ENCODE peak calls at places on chromosome 5, in seven cellular contexts. One of them, this sample, is unnamed.

GRCh38 chr5:62597314-62597713 is 18.7 kb downstream of the LRRC70 start:
- DNase-seq in GM03348: no peak
- DNase-seq in left colon: no peak
- DNase-seq in GM12891: no peak
- DNase-seq in DMS153: no peak
- DNase-seq in tibial nerve: no peak
- DNase-seq in ELF-1: no peak
- DNase-seq in this sample: no peak

GRCh38 chr5:145965804-145966203 is 29.4 kb downstream of the SH3RF2 start:
- DNase-seq in tibial nerve: no peak
- DNase-seq in GM12891: no peak
- DNase-seq in DMS153: no peak
- DNase-seq in left colon: no peak
- DNase-seq in GM03348: no peak
- DNase-seq in ELF-1: no peak
- DNase-seq in this sample: no peak

GRCh38 chr5:107223066-107223465 is 447.7 kb downstream of the EFNA5 start:
- DNase-seq in ELF-1: no peak
- DNase-seq in DMS153: no peak
- DNase-seq in left colon: no peak
- DNase-seq in GM12891: no peak
- DNase-seq in GM03348: no peak
- DNase-seq in tibial nerve: no peak
- DNase-seq in this sample: no peak

GRCh38 chr5:135835766-135836165 is 1.3 kb downstream of the SLC25A48 start:
- DNase-seq in tibial nerve: no peak
- DNase-seq in ELF-1: no peak
- DNase-seq in GM12891: no peak
- DNase-seq in GM03348: no peak
- DNase-seq in left colon: no peak
- DNase-seq in DMS153: no peak
- DNase-seq in this sample: no peak

GRCh38 chr5:38595149-38595725 is 38.8 kb upstream of the LIFR start:
- DNase-seq in left colon: no peak
- DNase-seq in GM03348: peak; percentile 46
- DNase-seq in DMS153: no peak
- DNase-seq in tibial nerve: no peak
- DNase-seq in GM12891: no peak
- DNase-seq in ELF-1: peak; percentile 75
- DNase-seq in this sample: peak; percentile 96

GRCh38 chr5:132788990-132789886 is 12.2 kb upstream of the SEPTIN8 start:
- DNase-seq in DMS153: no peak
- DNase-seq in ELF-1: no peak
- DNase-seq in tibial nerve: no peak
- DNase-seq in GM03348: no peak
- DNase-seq in left colon: no peak
- DNase-seq in GM12891: no peak
- DNase-seq in this sample: no peak

GRCh38 chr5:138985683-138986082 is 110.5 kb upstream of the LRRTM2 start:
- DNase-seq in DMS153: no peak
- DNase-seq in ELF-1: no peak
- DNase-seq in tibial nerve: no peak
- DNase-seq in GM12891: no peak
- DNase-seq in left colon: no peak
- DNase-seq in GM03348: no peak
- DNase-seq in this sample: no peak

GRCh38 chr5:142120247-142120935 is 11.8 kb downstream of the NDFIP1 start:
- DNase-seq in left colon: no peak
- DNase-seq in tibial nerve: no peak
- DNase-seq in DMS153: no peak
- DNase-seq in GM12891: no peak
- DNase-seq in GM03348: no peak
- DNase-seq in ELF-1: no peak
- DNase-seq in this sample: no peak

GRCh38 chr5:78235289-78235688 is 59.2 kb downstream of the AP3B1 start:
- DNase-seq in DMS153: no peak
- DNase-seq in GM12891: no peak
- DNase-seq in ELF-1: no peak
- DNase-seq in GM03348: peak; percentile 45
- DNase-seq in left colon: no peak
- DNase-seq in tibial nerve: no peak
- DNase-seq in this sample: no peak

GRCh38 chr5:74251106-74252032 is 389.2 kb downstream of the ENC1 start:
- DNase-seq in ELF-1: peak; percentile 75
- DNase-seq in DMS153: peak; percentile 63
- DNase-seq in GM12891: no peak
- DNase-seq in GM03348: peak; percentile 86
- DNase-seq in tibial nerve: no peak
- DNase-seq in left colon: no peak
- DNase-seq in this sample: peak; percentile 97

GRCh38 chr5:95078868-95079267 is 206.0 kb downstream of the MCTP1 start:
- DNase-seq in GM03348: no peak
- DNase-seq in tibial nerve: no peak
- DNase-seq in left colon: no peak
- DNase-seq in DMS153: no peak
- DNase-seq in ELF-1: no peak
- DNase-seq in GM12891: no peak
- DNase-seq in this sample: no peak

GRCh38 chr5:106880656-106881055 is 790.1 kb downstream of the EFNA5 start:
- DNase-seq in tibial nerve: no peak
- DNase-seq in GM12891: no peak
- DNase-seq in left colon: no peak
- DNase-seq in ELF-1: no peak
- DNase-seq in GM03348: no peak
- DNase-seq in DMS153: no peak
- DNase-seq in this sample: no peak

GRCh38 chr5:75037106-75037505 is 15.3 kb downstream of the GCNT4 start:
- DNase-seq in ELF-1: peak; percentile 56
- DNase-seq in tibial nerve: no peak
- DNase-seq in GM12891: no peak
- DNase-seq in left colon: no peak
- DNase-seq in GM03348: peak; percentile 75
- DNase-seq in DMS153: no peak
- DNase-seq in this sample: peak; percentile 83

GRCh38 chr5:31918739-31919138 is 255.4 kb downstream of the GOLPH3 start:
- DNase-seq in GM12891: no peak
- DNase-seq in DMS153: no peak
- DNase-seq in left colon: no peak
- DNase-seq in tibial nerve: no peak
- DNase-seq in GM03348: no peak
- DNase-seq in ELF-1: no peak
- DNase-seq in this sample: no peak

GRCh38 chr5:87845734-87846133 is 422.9 kb downstream of the TMEM161B start:
- DNase-seq in ELF-1: no peak
- DNase-seq in left colon: no peak
- DNase-seq in DMS153: no peak
- DNase-seq in GM03348: no peak
- DNase-seq in GM12891: no peak
- DNase-seq in tibial nerve: no peak
- DNase-seq in this sample: no peak

GRCh38 chr5:75021229-75021628 is 31.1 kb downstream of the GCNT4 start:
- DNase-seq in tibial nerve: no peak
- DNase-seq in DMS153: no peak
- DNase-seq in left colon: no peak
- DNase-seq in GM12891: no peak
- DNase-seq in ELF-1: peak; percentile 22
- DNase-seq in GM03348: no peak
- DNase-seq in this sample: no peak

GRCh38 chr5:11062379-11062778 is 301.3 kb upstream of the DAP start:
- DNase-seq in GM03348: no peak
- DNase-seq in left colon: no peak
- DNase-seq in ELF-1: no peak
- DNase-seq in tibial nerve: no peak
- DNase-seq in DMS153: no peak
- DNase-seq in GM12891: no peak
- DNase-seq in this sample: peak; percentile 5

GRCh38 chr5:154857091-154857533 is 1.3 kb upstream of the CNOT8 start:
- DNase-seq in left colon: peak; percentile 86
- DNase-seq in GM03348: peak; percentile 87
- DNase-seq in ELF-1: peak; percentile 84
- DNase-seq in DMS153: no peak
- DNase-seq in tibial nerve: peak; percentile 76
- DNase-seq in GM12891: peak; percentile 27
- DNase-seq in this sample: no peak

GRCh38 chr5:100950975-100951374 is 47.9 kb upstream of the ST8SIA4 start:
- DNase-seq in tibial nerve: no peak
- DNase-seq in GM12891: no peak
- DNase-seq in DMS153: no peak
- DNase-seq in GM03348: no peak
- DNase-seq in ELF-1: no peak
- DNase-seq in left colon: no peak
- DNase-seq in this sample: no peak

GRCh38 chr5:50325237-50325832 is 115.8 kb downstream of the EMB start:
- DNase-seq in GM12891: no peak
- DNase-seq in left colon: no peak
- DNase-seq in ELF-1: no peak
- DNase-seq in GM03348: peak; percentile 32
- DNase-seq in tibial nerve: no peak
- DNase-seq in DMS153: no peak
- DNase-seq in this sample: peak; percentile 16

GRCh38 chr5:172528440-172528839 is 74.1 kb upstream of the SH3PXD2B start:
- DNase-seq in GM03348: peak; percentile 37
- DNase-seq in DMS153: no peak
- DNase-seq in ELF-1: no peak
- DNase-seq in tibial nerve: no peak
- DNase-seq in left colon: no peak
- DNase-seq in GM12891: no peak
- DNase-seq in this sample: peak; percentile 11